ENCODE peak calls at places on chromosomes 16 and 17, in five cellular contexts. D, S, P, C and N are unnamed samples.
A peak's percentile ranks its signal among the peaks of the same experiment; 100 is the strongest.

GRCh38 chr16:49980166-49980565 is 44.9 kb upstream of the CNEP1R1 start:
- DNase-seq in P (no peak), S (no peak), C (no peak), D (no peak), N (no peak)

GRCh38 chr16:29816694-29817441 is 916 bp downstream of the PAGR1 start:
- DNase-seq in C (peak; percentile 62), D (peak; percentile 55), P (peak; percentile 88), S (peak; percentile 63), N (no peak)

GRCh38 chr17:6286239-6286638 is 148.7 kb downstream of the AIPL1 start:
- DNase-seq in C (no peak), P (no peak), S (no peak), D (no peak), N (no peak)

GRCh38 chr17:51560398-51560797 is 300.1 kb downstream of the UTP18 start:
- DNase-seq in D (no peak), S (no peak), C (no peak), P (no peak), N (no peak)

GRCh38 chr16:12758031-12758669 is 45.5 kb downstream of the CPPED1 start:
- DNase-seq in C (no peak), D (no peak), P (no peak), S (peak; percentile 17), N (no peak)

GRCh38 chr17:57892820-57893595 is 43.2 kb upstream of the MRPS23 start:
- DNase-seq in S (peak; percentile 97), C (peak; percentile 39), D (no peak), P (peak; percentile 99), N (peak; percentile 95)

GRCh38 chr17:247767-248166 is 66.3 kb upstream of the DOC2B start:
- DNase-seq in C (no peak), D (no peak), S (no peak), P (peak; percentile 64), N (peak; percentile 9)

GRCh38 chr17:78412403-78412802 is 34.0 kb downstream of the PGS1 start:
- DNase-seq in P (no peak), S (peak; percentile 32), C (no peak), D (no peak), N (no peak)

GRCh38 chr17:48134912-48135480 is 27.4 kb downstream of the SNX11 start:
- DNase-seq in S (no peak), P (no peak), D (peak; percentile 27), C (no peak), N (no peak)

GRCh38 chr17:38584350-38584925 is 21.3 kb downstream of the SRCIN1 start:
- DNase-seq in C (peak; percentile 76), D (peak; percentile 84), S (peak; percentile 32), P (peak; percentile 78), N (no peak)

GRCh38 chr16:86979061-86979460 is 338.1 kb downstream of the C16orf95 start:
- DNase-seq in P (peak; percentile 33), D (no peak), C (no peak), S (no peak), N (no peak)

GRCh38 chr17:75891022-75891604 is 5.6 kb downstream of the TRIM65 start:
- DNase-seq in C (no peak), P (peak; percentile 59), D (no peak), S (no peak), N (no peak)

GRCh38 chr17:46894476-46895151 is 28.3 kb upstream of the GOSR2 start:
- DNase-seq in P (no peak), D (no peak), S (no peak), C (peak; percentile 38), N (no peak)

GRCh38 chr17:72683506-72684404 is 408.7 kb downstream of the SLC39A11 start:
- DNase-seq in S (peak; percentile 86), D (no peak), P (no peak), C (no peak), N (no peak)

GRCh38 chr17:35557353-35557752 is 3.3 kb downstream of the SLFN14 start:
- DNase-seq in P (no peak), C (no peak), D (no peak), S (no peak), N (no peak)

GRCh38 chr17:49361902-49362722 is at the start of gene ZNF652:
- DNase-seq in D (peak; percentile 98), S (peak; percentile 87), C (peak; percentile 95), P (peak; percentile 95), N (peak; percentile 95)

GRCh38 chr17:80892019-80892855 is 99.4 kb upstream of the CHMP6 start:
- DNase-seq in P (peak; percentile 77), C (peak; percentile 40), S (peak; percentile 100), D (peak; percentile 94), N (no peak)

GRCh38 chr16:69166221-69166833 is 20.6 kb upstream of the SNTB2 start:
- DNase-seq in P (peak; percentile 26), S (no peak), C (no peak), D (peak; percentile 38), N (no peak)

GRCh38 chr16:67423634-67424575 is 7.0 kb upstream of the HSD11B2 start:
- DNase-seq in C (peak; percentile 30), S (no peak), P (no peak), D (no peak), N (no peak)

GRCh38 chr16:54285414-54286066 is 1.0 kb downstream of the IRX3 start:
- DNase-seq in S (peak; percentile 23), P (no peak), C (peak; percentile 49), D (peak; percentile 36), N (peak; percentile 76)

GRCh38 chr17:4632583-4632923 is 8.9 kb downstream of the ALOX15 start:
- DNase-seq in C (no peak), P (no peak), S (no peak), D (no peak), N (no peak)

GRCh38 chr16:2919511-2920255 is 8.0 kb downstream of the FLYWCH1 start:
- DNase-seq in S (peak; percentile 31), C (peak; percentile 75), P (peak; percentile 83), D (peak; percentile 68), N (no peak)

GRCh38 chr17:28901866-28902818 is 737 bp downstream of the DHRS13 start:
- DNase-seq in S (peak; percentile 22), P (no peak), C (peak; percentile 73), D (peak; percentile 69), N (no peak)

GRCh38 chr17:3944485-3945388 is 19.5 kb downstream of the ATP2A3 start:
- DNase-seq in D (peak; percentile 82), C (peak; percentile 93), S (no peak), P (peak; percentile 86), N (no peak)